ENCODE peak calls at places on chromosome 9, in eight cellular contexts. One of them, this sample, is unnamed. For H3K4me1, the result is how much of the 10 kb centered on the place peaks cover.

GRCh38 chr9:15915711-15916110 is 362.9 kb downstream of the CCDC171 start:
- DNase-seq in H9: no peak
- DNase-seq in HCT116: no peak
- DNase-seq in neural progenitor cell: peak
- DNase-seq in pancreas: no peak
- DNase-seq in hepatocyte: no peak
- DNase-seq in small intestine: no peak
- DNase-seq in endodermal cell: no peak
- DNase-seq in this sample: no peak

GRCh38 chr9:82106536-82106935 is 118.0 kb downstream of the SPATA31D1 start:
- DNase-seq in H9: no peak
- DNase-seq in hepatocyte: no peak
- DNase-seq in HCT116: no peak
- DNase-seq in endodermal cell: no peak
- DNase-seq in small intestine: no peak
- DNase-seq in neural progenitor cell: no peak
- DNase-seq in pancreas: no peak
- DNase-seq in this sample: no peak

GRCh38 chr9:9612270-9612669 is 1000.5 kb downstream of the PTPRD start:
- DNase-seq in small intestine: peak
- DNase-seq in HCT116: no peak
- DNase-seq in endodermal cell: no peak
- DNase-seq in pancreas: no peak
- DNase-seq in neural progenitor cell: no peak
- DNase-seq in H9: no peak
- DNase-seq in hepatocyte: no peak
- DNase-seq in this sample: no peak

GRCh38 chr9:35760651-35761050 is 6.6 kb upstream of the MSMP start:
- DNase-seq in neural progenitor cell: no peak
- DNase-seq in H9: no peak
- DNase-seq in endodermal cell: no peak
- DNase-seq in pancreas: no peak
- DNase-seq in hepatocyte: no peak
- DNase-seq in small intestine: no peak
- DNase-seq in HCT116: no peak
- DNase-seq in this sample: no peak

GRCh38 chr9:100292414-100292813 is 60.3 kb downstream of the TEX10 start:
- DNase-seq in neural progenitor cell: no peak
- DNase-seq in endodermal cell: no peak
- DNase-seq in hepatocyte: no peak
- DNase-seq in H9: no peak
- DNase-seq in small intestine: no peak
- DNase-seq in HCT116: no peak
- DNase-seq in pancreas: no peak
- DNase-seq in this sample: no peak

GRCh38 chr9:5062631-5063030 is 77.6 kb downstream of the JAK2 start:
- DNase-seq in pancreas: no peak
- DNase-seq in endodermal cell: no peak
- DNase-seq in small intestine: no peak
- DNase-seq in H9: no peak
- DNase-seq in HCT116: no peak
- DNase-seq in hepatocyte: no peak
- DNase-seq in neural progenitor cell: no peak
- DNase-seq in this sample: no peak

GRCh38 chr9:21684831-21685362 is 117.5 kb upstream of the MTAP start:
- DNase-seq in pancreas: no peak
- DNase-seq in hepatocyte: peak
- DNase-seq in small intestine: peak
- DNase-seq in H9: no peak
- DNase-seq in neural progenitor cell: no peak
- DNase-seq in HCT116: peak
- DNase-seq in endodermal cell: no peak
- DNase-seq in this sample: no peak

GRCh38 chr9:87135074-87135473 is 187.8 kb upstream of the GAS1 start:
- DNase-seq in endodermal cell: no peak
- DNase-seq in small intestine: no peak
- DNase-seq in H9: no peak
- DNase-seq in neural progenitor cell: no peak
- DNase-seq in hepatocyte: no peak
- DNase-seq in pancreas: no peak
- DNase-seq in HCT116: no peak
- DNase-seq in this sample: no peak

GRCh38 chr9:69385474-69386091 is 60.6 kb downstream of the ENTREP1 start:
- DNase-seq in hepatocyte: no peak
- DNase-seq in small intestine: no peak
- DNase-seq in neural progenitor cell: no peak
- DNase-seq in pancreas: no peak
- DNase-seq in HCT116: no peak
- DNase-seq in H9: peak
- DNase-seq in endodermal cell: peak
- DNase-seq in this sample: no peak

GRCh38 chr9:81729141-81729540 is 39.8 kb upstream of the TLE1 start:
- DNase-seq in endodermal cell: no peak
- DNase-seq in neural progenitor cell: peak
- DNase-seq in HCT116: no peak
- DNase-seq in hepatocyte: no peak
- DNase-seq in small intestine: no peak
- DNase-seq in pancreas: no peak
- DNase-seq in H9: no peak
- DNase-seq in this sample: no peak

GRCh38 chr9:97519441-97519970 is 18.0 kb downstream of the TMOD1 start:
- DNase-seq in neural progenitor cell: no peak
- DNase-seq in HCT116: no peak
- DNase-seq in H9: no peak
- DNase-seq in endodermal cell: no peak
- DNase-seq in pancreas: no peak
- DNase-seq in small intestine: no peak
- DNase-seq in hepatocyte: no peak
- DNase-seq in this sample: no peak

GRCh38 chr9:73780916-73781315 is 629.3 kb downstream of the ANXA1 start:
- DNase-seq in small intestine: no peak
- DNase-seq in pancreas: no peak
- DNase-seq in H9: no peak
- DNase-seq in neural progenitor cell: no peak
- DNase-seq in endodermal cell: no peak
- DNase-seq in hepatocyte: peak
- DNase-seq in HCT116: no peak
- DNase-seq in this sample: no peak

GRCh38 chr9:130952065-130952762 is 13.2 kb upstream of the FIBCD1 start:
- DNase-seq in neural progenitor cell: no peak
- DNase-seq in HCT116: no peak
- DNase-seq in endodermal cell: no peak
- DNase-seq in H9: no peak
- DNase-seq in hepatocyte: no peak
- DNase-seq in pancreas: no peak
- DNase-seq in small intestine: peak
- DNase-seq in this sample: no peak

GRCh38 chr9:6068983-6069382 is 53.6 kb upstream of the RANBP6 start:
- DNase-seq in H9: no peak
- DNase-seq in neural progenitor cell: no peak
- DNase-seq in HCT116: no peak
- DNase-seq in endodermal cell: no peak
- DNase-seq in hepatocyte: no peak
- DNase-seq in pancreas: no peak
- DNase-seq in small intestine: peak
- DNase-seq in this sample: no peak

GRCh38 chr9:81424431-81424830 is 264.9 kb downstream of the TLE1 start:
- DNase-seq in hepatocyte: no peak
- DNase-seq in neural progenitor cell: no peak
- DNase-seq in H9: no peak
- DNase-seq in small intestine: no peak
- DNase-seq in HCT116: no peak
- DNase-seq in endodermal cell: no peak
- DNase-seq in pancreas: no peak
- DNase-seq in this sample: no peak

GRCh38 chr9:101564252-101564651 is 30.5 kb downstream of the PPP3R2 start:
- DNase-seq in endodermal cell: no peak
- DNase-seq in neural progenitor cell: no peak
- DNase-seq in hepatocyte: no peak
- DNase-seq in H9: no peak
- DNase-seq in HCT116: no peak
- DNase-seq in small intestine: no peak
- DNase-seq in pancreas: no peak
- DNase-seq in this sample: no peak

GRCh38 chr9:77325058-77325457 is 147.7 kb downstream of the VPS13A start:
- DNase-seq in neural progenitor cell: no peak
- DNase-seq in small intestine: no peak
- DNase-seq in H9: no peak
- DNase-seq in endodermal cell: no peak
- DNase-seq in pancreas: no peak
- DNase-seq in hepatocyte: no peak
- DNase-seq in HCT116: no peak
- DNase-seq in this sample: no peak

GRCh38 chr9:113963017-113963620 is 87.0 kb downstream of the ZNF618 start:
- DNase-seq in small intestine: peak
- DNase-seq in pancreas: peak
- DNase-seq in HCT116: peak
- DNase-seq in hepatocyte: peak
- DNase-seq in endodermal cell: peak
- DNase-seq in neural progenitor cell: peak
- DNase-seq in H9: peak
- DNase-seq in this sample: peak

DNA sequence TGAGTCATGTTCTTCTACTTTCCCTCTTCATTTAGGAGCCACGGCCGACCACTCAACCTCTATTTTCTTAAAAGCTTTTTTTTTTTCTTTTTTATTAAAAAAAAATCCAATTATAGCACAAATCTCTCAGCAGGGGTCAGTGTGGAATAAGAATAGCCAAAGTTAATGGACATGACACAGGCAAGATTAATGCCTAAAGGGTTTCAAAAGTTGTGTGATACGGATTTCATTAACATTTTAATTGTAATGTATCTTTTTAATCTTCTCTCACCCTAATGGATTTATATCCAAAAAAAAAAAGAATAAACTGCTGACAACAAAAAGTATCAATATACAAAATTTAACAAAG is 5.4 kb downstream of the NACC2 start:
- DNase-seq in neural progenitor cell: no peak
- DNase-seq in endodermal cell: no peak
- DNase-seq in pancreas: no peak
- DNase-seq in small intestine: no peak
- DNase-seq in HCT116: no peak
- DNase-seq in hepatocyte: no peak
- DNase-seq in H9: no peak
- DNase-seq in this sample: no peak
- H3K4me1 ChIP-seq in neural progenitor cell: under half
- H3K4me1 ChIP-seq in endodermal cell: under half
- H3K4me1 ChIP-seq in pancreas: under half
- H3K4me1 ChIP-seq in small intestine: under half
- H3K4me1 ChIP-seq in HCT116: under half
- H3K4me1 ChIP-seq in hepatocyte: under half
- H3K4me1 ChIP-seq in H9: under half
- H3K4me1 ChIP-seq in this sample: under half

GRCh38 chr9:91835632-91836031 is 114.4 kb downstream of the ROR2 start:
- DNase-seq in hepatocyte: no peak
- DNase-seq in small intestine: no peak
- DNase-seq in neural progenitor cell: no peak
- DNase-seq in HCT116: no peak
- DNase-seq in endodermal cell: no peak
- DNase-seq in pancreas: no peak
- DNase-seq in H9: no peak
- DNase-seq in this sample: no peak

GRCh38 chr9:91837982-91838731 is 111.9 kb downstream of the ROR2 start:
- DNase-seq in endodermal cell: peak
- DNase-seq in neural progenitor cell: no peak
- DNase-seq in pancreas: peak
- DNase-seq in HCT116: peak
- DNase-seq in hepatocyte: peak
- DNase-seq in small intestine: peak
- DNase-seq in H9: no peak
- DNase-seq in this sample: no peak

GRCh38 chr9:91833878-91834255 is 116.2 kb downstream of the ROR2 start:
- DNase-seq in hepatocyte: no peak
- DNase-seq in pancreas: no peak
- DNase-seq in HCT116: no peak
- DNase-seq in endodermal cell: no peak
- DNase-seq in H9: no peak
- DNase-seq in neural progenitor cell: no peak
- DNase-seq in small intestine: no peak
- DNase-seq in this sample: no peak

GRCh38 chr9:91834740-91835139 is 115.3 kb downstream of the ROR2 start:
- DNase-seq in small intestine: no peak
- DNase-seq in endodermal cell: no peak
- DNase-seq in HCT116: no peak
- DNase-seq in hepatocyte: peak
- DNase-seq in neural progenitor cell: no peak
- DNase-seq in pancreas: no peak
- DNase-seq in H9: no peak
- DNase-seq in this sample: no peak

DNA sequence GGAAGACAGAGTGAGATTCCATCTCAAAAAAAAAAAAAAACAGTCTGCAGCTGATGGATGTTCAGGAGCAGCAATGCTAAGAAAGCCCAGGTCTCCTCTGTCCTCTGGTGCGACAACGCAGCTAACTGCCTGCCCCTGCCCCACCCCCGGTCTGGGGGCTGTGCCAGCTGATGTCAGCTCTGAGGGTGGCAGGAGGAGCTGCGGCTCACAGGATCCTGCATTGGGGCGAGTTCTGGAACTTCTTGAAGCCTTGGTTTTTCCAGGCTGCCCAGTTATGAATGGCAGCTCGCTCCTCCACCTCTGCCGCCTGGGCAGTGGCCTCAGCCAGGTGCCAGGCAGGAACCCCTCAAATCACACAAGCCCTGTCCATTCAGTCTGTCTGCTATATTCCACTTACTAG is 113.5 kb downstream of the ROR2 start:
- DNase-seq in endodermal cell: peak
- DNase-seq in HCT116: no peak
- DNase-seq in small intestine: no peak
- DNase-seq in H9: no peak
- DNase-seq in pancreas: no peak
- DNase-seq in hepatocyte: no peak
- DNase-seq in neural progenitor cell: no peak
- DNase-seq in this sample: peak
- H3K27ac ChIP-seq in endodermal cell: no peak
- H3K27ac ChIP-seq in HCT116: no peak
- H3K27ac ChIP-seq in small intestine: no peak
- H3K27ac ChIP-seq in H9: no peak
- H3K27ac ChIP-seq in pancreas: no peak
- H3K27ac ChIP-seq in hepatocyte: peak
- H3K27ac ChIP-seq in neural progenitor cell: no peak
- H3K27ac ChIP-seq in this sample: no peak

GRCh38 chr9:133890583-133890982 is 101.5 kb downstream of the VAV2 start:
- DNase-seq in H9: no peak
- DNase-seq in HCT116: no peak
- DNase-seq in neural progenitor cell: no peak
- DNase-seq in small intestine: no peak
- DNase-seq in pancreas: no peak
- DNase-seq in hepatocyte: no peak
- DNase-seq in endodermal cell: no peak
- DNase-seq in this sample: no peak
- H3K4me1 ChIP-seq in H9: under half
- H3K4me1 ChIP-seq in HCT116: under half
- H3K4me1 ChIP-seq in neural progenitor cell: half or more
- H3K4me1 ChIP-seq in small intestine: under half
- H3K4me1 ChIP-seq in pancreas: under half
- H3K4me1 ChIP-seq in hepatocyte: half or more
- H3K4me1 ChIP-seq in endodermal cell: under half
- H3K4me1 ChIP-seq in this sample: half or more

DNA sequence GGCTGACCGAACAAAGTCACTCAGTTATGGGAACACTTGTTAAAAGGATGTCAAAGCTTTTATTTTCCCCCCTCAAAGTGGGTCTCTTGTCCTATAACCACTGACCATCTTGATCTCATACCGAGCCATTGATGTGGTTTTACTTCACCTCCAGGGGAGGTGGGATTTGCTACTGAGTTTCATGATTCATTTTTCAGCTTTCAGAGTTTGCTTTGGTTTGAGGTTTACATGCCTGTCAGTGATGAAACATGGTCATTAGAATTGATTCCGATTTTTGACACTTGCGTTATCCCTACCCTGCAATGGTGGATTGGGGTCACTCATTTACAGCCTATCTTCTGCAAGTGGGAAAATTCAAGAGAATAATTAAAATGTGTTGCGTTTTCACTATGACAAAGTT is 9.1 kb downstream of the GADD45G start:
- DNase-seq in HCT116: no peak
- DNase-seq in endodermal cell: no peak
- DNase-seq in neural progenitor cell: no peak
- DNase-seq in small intestine: no peak
- DNase-seq in H9: no peak
- DNase-seq in pancreas: no peak
- DNase-seq in hepatocyte: no peak
- DNase-seq in this sample: no peak
- H3K27ac ChIP-seq in HCT116: no peak
- H3K27ac ChIP-seq in endodermal cell: no peak
- H3K27ac ChIP-seq in neural progenitor cell: no peak
- H3K27ac ChIP-seq in small intestine: no peak
- H3K27ac ChIP-seq in H9: no peak
- H3K27ac ChIP-seq in pancreas: no peak
- H3K27ac ChIP-seq in hepatocyte: no peak
- H3K27ac ChIP-seq in this sample: no peak

This sample was measured in right lobe of liver.